ENCODE peak calls at places on chromosome 16, in six cellular contexts. T is non-pigmented ciliary epithelial cell, M is lower lobe of right lung, J is HTR-8/SVneo, Z is H9, C is NCI-H2171. Q is an unnamed sample.

GRCh38 chr16:88619859-88620655 is 18.3 kb upstream of the IL17C start:
- DNase-seq in T (peak; percentile 37), M (no peak), J (no peak), Z (no peak), C (no peak), Q (no peak)

GRCh38 chr16:2473999-2474876 is 689 bp upstream of the TBC1D24 start:
- DNase-seq in T (no peak), M (peak; percentile 69), J (no peak), Z (peak; percentile 64), C (peak; percentile 33), Q (peak; percentile 81)

GRCh38 chr16:68401871-68402747 is 46.2 kb downstream of the SMPD3 start:
- DNase-seq in T (peak; percentile 50), M (peak; percentile 11), J (peak; percentile 48), Z (no peak), C (no peak), Q (no peak)

GRCh38 chr16:57824880-57825279 is 22.6 kb upstream of the KIFC3 start:
- DNase-seq in T (no peak), M (peak; percentile 84), J (no peak), Z (no peak), C (no peak), Q (peak; percentile 86)

GRCh38 chr16:66199189-66199588 is 167.3 kb upstream of the CDH5 start:
- DNase-seq in T (no peak), M (no peak), J (no peak), Z (no peak), C (no peak), Q (no peak)

GRCh38 chr16:1430759-1431496 is at the start of gene PERCC1:
- DNase-seq in T (no peak), M (no peak), J (no peak), Z (no peak), C (peak; percentile 58), Q (no peak)

GRCh38 chr16:89095401-89095974 is 1.8 kb downstream of the ACSF3 start:
- DNase-seq in T (no peak), M (no peak), J (no peak), Z (no peak), C (no peak), Q (no peak)

GRCh38 chr16:30562021-30562420 is 3.8 kb upstream of the ZNF764 start:
- DNase-seq in T (no peak), M (no peak), J (no peak), Z (no peak), C (no peak), Q (no peak)

GRCh38 chr16:15452456-15452855 is 18.1 kb downstream of the BMERB1 start:
- DNase-seq in T (no peak), M (no peak), J (no peak), Z (no peak), C (no peak), Q (no peak)

GRCh38 chr16:74075393-74075792 is 221.2 kb upstream of the PSMD7 start:
- DNase-seq in T (no peak), M (no peak), J (no peak), Z (no peak), C (no peak), Q (no peak)